ENCODE peak calls at places on chromosome 6, in ten cellular contexts. U, Z, E, S, G, F, P, I, X and R are unnamed samples.

GRCh38 chr6:169237496-169238134 is 16.0 kb downstream of the THBS2 start:
- DNase-seq in U (no peak), Z (no peak), E (no peak), S (no peak), G (no peak), F (no peak), P (no peak), I (no peak), X (no peak), R (no peak)

GRCh38 chr6:154448448-154449096 is 61.9 kb downstream of the CNKSR3 start:
- DNase-seq in U (peak), Z (peak), E (no peak), S (peak), G (peak), F (no peak), P (peak), I (peak), X (no peak), R (no peak)

GRCh38 chr6:138030872-138031271 is 76.3 kb downstream of the PERP start:
- DNase-seq in U (no peak), Z (no peak), E (no peak), S (no peak), G (no peak), F (no peak), P (no peak), I (no peak), X (no peak), R (peak)

GRCh38 chr6:93047033-93047432 is 372.3 kb downstream of the EPHA7 start:
- DNase-seq in U (no peak), Z (no peak), E (no peak), S (no peak), G (no peak), F (no peak), P (no peak), I (no peak), X (no peak), R (no peak)

GRCh38 chr6:170165085-170165484 is 125.8 kb downstream of the DLL1 start:
- DNase-seq in U (no peak), Z (no peak), E (no peak), S (no peak), G (no peak), F (no peak), P (no peak), I (peak), X (no peak), R (no peak)

GRCh38 chr6:139711714-139712585 is 337.5 kb upstream of the CITED2 start:
- DNase-seq in U (no peak), Z (peak), E (no peak), S (peak), G (no peak), F (no peak), P (peak), I (no peak), X (peak), R (peak)

GRCh38 chr6:50862172-50862571 is 43.5 kb downstream of the TFAP2B start:
- DNase-seq in U (no peak), Z (no peak), E (no peak), S (no peak), G (no peak), F (no peak), P (no peak), I (no peak), X (no peak), R (no peak)

GRCh38 chr6:4316867-4317400 is 181.6 kb upstream of the ECI2 start:
- DNase-seq in U (peak), Z (peak), E (no peak), S (peak), G (peak), F (no peak), P (peak), I (peak), X (peak), R (peak)

GRCh38 chr6:169938262-169938701 is 186.9 kb downstream of the ERMARD start:
- DNase-seq in U (no peak), Z (no peak), E (no peak), S (no peak), G (no peak), F (no peak), P (no peak), I (no peak), X (no peak), R (no peak)

GRCh38 chr6:108119212-108120141 is 44.9 kb upstream of the OSTM1 start:
- DNase-seq in U (no peak), Z (no peak), E (no peak), S (no peak), G (no peak), F (no peak), P (no peak), I (no peak), X (no peak), R (no peak)

GRCh38 chr6:21900730-21901129 is 307.2 kb downstream of the SOX4 start:
- DNase-seq in U (peak), Z (peak), E (no peak), S (peak), G (no peak), F (no peak), P (peak), I (no peak), X (no peak), R (peak)

GRCh38 chr6:81326856-81327561 is 425.5 kb downstream of the TENT5A start:
- DNase-seq in U (peak), Z (no peak), E (no peak), S (no peak), G (no peak), F (no peak), P (peak), I (no peak), X (no peak), R (no peak)

GRCh38 chr6:118755941-118756646 is 104.7 kb upstream of the CEP85L start:
- DNase-seq in U (no peak), Z (no peak), E (no peak), S (no peak), G (no peak), F (no peak), P (no peak), I (no peak), X (no peak), R (no peak)

GRCh38 chr6:128521302-128521632 is 868 bp upstream of the PTPRK start:
- DNase-seq in U (no peak), Z (no peak), E (no peak), S (no peak), G (no peak), F (no peak), P (no peak), I (no peak), X (no peak), R (no peak)

GRCh38 chr6:138307352-138307751 is 70.4 kb upstream of the SMIM28 start:
- DNase-seq in U (no peak), Z (peak), E (no peak), S (no peak), G (no peak), F (no peak), P (no peak), I (no peak), X (no peak), R (peak)

GRCh38 chr6:73121421-73121993 is 103.8 kb downstream of the KHDC1L start:
- DNase-seq in U (peak), Z (peak), E (no peak), S (peak), G (peak), F (no peak), P (peak), I (no peak), X (peak), R (peak)

GRCh38 chr6:166970776-166971175 is 14.4 kb upstream of the RNASET2 start:
- DNase-seq in U (no peak), Z (no peak), E (no peak), S (no peak), G (no peak), F (no peak), P (no peak), I (no peak), X (no peak), R (no peak)

GRCh38 chr6:41707565-41708200 is 27.7 kb downstream of the TFEB start:
- DNase-seq in U (no peak), Z (no peak), E (no peak), S (no peak), G (no peak), F (no peak), P (no peak), I (no peak), X (peak), R (no peak)

GRCh38 chr6:32969685-32970412 is 1.5 kb downstream of the BRD2 start:
- DNase-seq in U (peak), Z (peak), E (peak), S (peak), G (peak), F (peak), P (peak), I (peak), X (peak), R (peak)

GRCh38 chr6:170368544-170368943 is 62.0 kb downstream of the FAM120B start:
- DNase-seq in U (no peak), Z (no peak), E (no peak), S (no peak), G (no peak), F (no peak), P (no peak), I (no peak), X (no peak), R (no peak)

GRCh38 chr6:2937627-2938003 is 33.8 kb downstream of the SERPINB6 start:
- DNase-seq in U (no peak), Z (no peak), E (no peak), S (no peak), G (no peak), F (no peak), P (no peak), I (peak), X (no peak), R (no peak)

GRCh38 chr6:21947751-21948386 is 349.0 kb downstream of the PRL start:
- DNase-seq in U (no peak), Z (no peak), E (no peak), S (no peak), G (no peak), F (no peak), P (peak), I (no peak), X (peak), R (no peak)

GRCh38 chr6:79586548-79586947 is 44.6 kb upstream of the SH3BGRL2 start:
- DNase-seq in U (peak), Z (peak), E (no peak), S (peak), G (peak), F (no peak), P (peak), I (no peak), X (peak), R (peak)